ENCODE peak calls at places on chromosomes 13 and 19, in five cellular contexts. R is NCI-H2081; B is heart left ventricle; M is activated naive CD4-positive, alpha-beta T cell treated with Interleukin-2 at 50 U/mL for 16 hours; Z is stimulated activated CD4-positive, alpha-beta T cell treated with anti-CD3 and anti-CD28 coated beads, Interleukin-4, amount 100 ng/mL, for 48 hours. L is an unnamed sample.

GRCh38 chr13:113599396-113599795 is 14.8 kb downstream of the TFDP1 start:
- DNase-seq in R (no peak), B (no peak), M (no peak), Z (no peak), L (no peak)

GRCh38 chr13:99431927-99432636 is 69.2 kb upstream of the TM9SF2 start:
- DNase-seq in R (no peak), B (no peak), M (no peak), Z (no peak), L (peak; percentile 23)

GRCh38 chr13:46778879-46779278 is 18.1 kb downstream of the ESD start:
- DNase-seq in R (no peak), B (no peak), M (no peak), Z (no peak), L (no peak)

GRCh38 chr13:88979465-88980180 is 1308.5 kb downstream of the SLITRK5 start:
- DNase-seq in R (peak; percentile 3), B (peak; percentile 15), M (no peak), Z (no peak), L (no peak)

GRCh38 chr13:73809561-73809960 is 324.6 kb downstream of the KLF12 start:
- DNase-seq in R (no peak), B (no peak), M (no peak), Z (no peak), L (no peak)

GRCh38 chr19:9431475-9431874 is 3.9 kb downstream of the ZNF266 start:
- DNase-seq in R (peak; percentile 7), B (peak; percentile 20), M (peak; percentile 50), Z (peak; percentile 19), L (peak; percentile 80)

GRCh38 chr13:78609464-78610205 is 6.3 kb upstream of the POU4F1 start:
- DNase-seq in R (no peak), B (no peak), M (no peak), Z (no peak), L (no peak)

GRCh38 chr13:37995052-37995451 is 125.5 kb upstream of the TRPC4 start:
- DNase-seq in R (peak; percentile 57), B (no peak), M (no peak), Z (no peak), L (no peak)

GRCh38 chr13:87123987-87124784 is 547.0 kb upstream of the SLITRK5 start:
- DNase-seq in R (no peak), B (peak; percentile 8), M (no peak), Z (no peak), L (no peak)

L was measured in stimulated activated CD8-positive, alpha-beta memory T cell treated with anti-CD3 and anti-CD28 coated beads, Interleukin-4, amount 100 ng/mL, for 48 hours.